ENCODE peak calls at places on chromosomes 4 and X, in six cellular contexts. G, J, K, N, Y and L are unnamed samples.
A peak's percentile ranks its signal among the peaks of the same experiment; 100 is the strongest.

GRCh38 chr4:138182838-138183426 is 59.2 kb downstream of the SLC7A11 start:
- DNase-seq in G (peak; percentile 75), J (no peak), K (peak; percentile 23), N (no peak), Y (peak; percentile 60), L (peak; percentile 43)

GRCh38 chr4:2066571-2067445 is 7.7 kb downstream of the NAT8L start:
- DNase-seq in G (no peak), J (peak; percentile 17), K (no peak), N (no peak), Y (no peak), L (no peak)

GRCh38 chr4:66330125-66330524 is 659.8 kb upstream of the EPHA5 start:
- DNase-seq in G (peak; percentile 24), J (no peak), K (no peak), N (no peak), Y (no peak), L (no peak)

GRCh38 chr4:78069859-78070258 is 12.7 kb downstream of the FRAS1 start:
- DNase-seq in G (no peak), J (no peak), K (no peak), N (no peak), Y (no peak), L (no peak)

GRCh38 chr4:106986486-106986885 is 49.6 kb downstream of the DKK2 start:
- DNase-seq in G (peak; percentile 13), J (no peak), K (no peak), N (no peak), Y (peak; percentile 39), L (peak; percentile 4)

GRCh38 chr4:182724414-182724813 is 192.8 kb downstream of the DCTD start:
- DNase-seq in G (no peak), J (no peak), K (peak; percentile 49), N (no peak), Y (no peak), L (peak; percentile 62)

GRCh38 chr4:154877110-154877760 is 96.2 kb downstream of the RBM46 start:
- DNase-seq in G (no peak), J (no peak), K (no peak), N (no peak), Y (peak; percentile 16), L (peak; percentile 37)

GRCh38 chr4:181761130-181761529 is 482.1 kb upstream of the TENM3 start:
- DNase-seq in G (peak; percentile 15), J (no peak), K (no peak), N (no peak), Y (peak; percentile 90), L (no peak)

GRCh38 chr4:31108762-31109161 is 388.6 kb downstream of the PCDH7 start:
- DNase-seq in G (no peak), J (no peak), K (no peak), N (no peak), Y (no peak), L (no peak)

GRCh38 chrX:39605183-39605582 is 492.6 kb downstream of the BCOR start:
- DNase-seq in G (no peak), J (no peak), K (no peak), N (no peak), Y (no peak), L (no peak)

GRCh38 chr4:85499573-85499972 is 24.6 kb downstream of the ARHGAP24 start:
- DNase-seq in G (no peak), J (no peak), K (no peak), N (no peak), Y (no peak), L (no peak)

GRCh38 chrX:32483534-32484136 is 727.7 kb downstream of the DMD start:
- DNase-seq in G (no peak), J (no peak), K (peak; percentile 0), N (no peak), Y (no peak), L (peak; percentile 0)
- TF ChIP-seq CTCF in G (no peak), J (peak; percentile 51), K (no peak), N (no peak), Y (peak; percentile 24), L (peak; percentile 44)

DNA sequence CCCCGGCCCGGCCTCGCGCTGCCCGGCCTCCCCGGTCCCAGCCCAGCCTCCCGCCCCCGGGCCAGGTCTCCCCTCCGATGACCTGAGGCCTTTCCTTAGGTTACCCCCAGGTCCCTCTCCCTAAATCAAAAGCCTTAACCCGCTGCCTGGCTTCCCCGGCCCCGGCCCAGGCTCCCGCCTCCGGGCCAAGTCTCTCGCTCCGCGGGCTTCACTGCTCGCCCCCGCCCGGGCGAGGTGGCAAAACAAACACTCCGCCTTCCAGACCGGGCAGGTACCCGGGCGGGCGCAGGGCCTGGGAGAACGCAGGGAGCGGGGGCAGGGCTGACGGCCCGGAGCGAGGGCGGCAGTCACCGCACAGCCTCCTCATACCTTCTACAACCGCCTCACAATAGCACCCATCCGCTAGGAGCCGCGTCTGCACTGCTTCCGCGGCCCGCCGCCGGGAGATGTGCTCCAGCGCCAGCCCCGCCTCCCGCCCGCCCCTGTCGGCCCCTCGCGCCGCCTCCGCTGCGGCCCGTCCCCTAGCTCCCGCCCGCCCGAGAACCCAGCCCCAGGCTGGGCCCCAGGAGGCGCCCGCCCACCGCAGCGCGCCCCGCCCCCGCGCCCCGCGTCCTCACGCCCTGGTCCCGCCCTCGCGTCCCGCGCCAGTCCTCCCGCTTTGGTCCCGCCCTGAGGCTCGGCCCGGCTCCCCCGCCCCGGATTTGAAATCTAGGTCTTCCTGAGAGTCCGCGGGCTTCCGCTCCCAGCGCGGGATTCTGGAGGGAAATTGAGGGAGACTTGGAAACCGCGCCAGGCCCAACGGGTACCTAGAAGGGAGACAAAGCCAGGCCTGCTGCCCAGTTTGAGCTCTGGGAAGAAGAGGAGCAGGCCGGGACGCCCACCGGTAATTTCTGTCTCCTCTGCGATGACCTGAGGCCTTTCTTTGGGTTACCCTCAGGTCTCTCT is at the start of the genes CASP3 and PRIMPOL:
- DNase-seq in G (peak; percentile 80), J (peak; percentile 94), K (peak; percentile 84), N (peak; percentile 98), Y (peak; percentile 91), L (peak; percentile 85)
- TF ChIP-seq CTCF in G (peak; percentile 8), J (no peak), K (peak; percentile 9), N (no peak), Y (peak; percentile 35), L (peak; percentile 71)

DNA sequence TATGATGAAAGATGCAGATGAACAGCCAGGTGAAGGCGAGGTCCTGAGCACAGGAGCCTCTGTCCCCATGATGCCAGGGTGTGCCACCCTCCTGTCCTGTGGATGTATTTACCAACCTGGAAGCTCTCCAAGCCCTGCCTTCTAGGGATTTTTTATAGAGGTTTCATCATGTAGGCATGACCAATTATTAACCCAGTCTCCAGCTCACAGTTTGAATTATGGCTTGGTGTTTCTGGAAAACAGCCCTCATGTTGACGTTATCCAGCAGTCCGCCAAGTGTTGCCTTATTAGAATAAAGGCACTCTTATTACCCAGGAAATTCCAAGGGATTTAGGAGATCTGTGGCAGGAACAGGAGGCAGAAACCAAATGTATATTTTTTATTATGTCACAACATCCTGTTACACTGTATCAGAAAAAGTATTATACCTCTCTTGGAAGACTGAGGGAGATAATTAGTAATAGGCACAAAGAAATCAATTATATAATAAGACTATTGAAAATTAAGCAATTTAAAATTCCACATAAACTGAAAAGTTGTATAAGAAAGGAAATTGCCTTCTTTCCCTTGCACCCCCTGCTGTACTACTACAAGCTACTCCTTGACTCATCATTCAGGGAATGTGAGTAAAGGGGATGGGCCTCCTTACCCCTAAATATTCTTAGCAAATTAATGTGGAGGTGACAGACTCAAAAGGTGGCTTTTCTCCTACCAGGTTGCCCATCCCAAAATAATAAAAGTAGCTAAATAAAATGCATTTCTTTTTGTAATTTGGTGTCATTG is 129.6 kb downstream of the ZNF330 start:
- DNase-seq in G (peak; percentile 92), J (no peak), K (peak; percentile 42), N (peak; percentile 87), Y (peak; percentile 16), L (peak; percentile 55)
- TF ChIP-seq CTCF in G (no peak), J (no peak), K (no peak), N (no peak), Y (no peak), L (no peak)

DNA sequence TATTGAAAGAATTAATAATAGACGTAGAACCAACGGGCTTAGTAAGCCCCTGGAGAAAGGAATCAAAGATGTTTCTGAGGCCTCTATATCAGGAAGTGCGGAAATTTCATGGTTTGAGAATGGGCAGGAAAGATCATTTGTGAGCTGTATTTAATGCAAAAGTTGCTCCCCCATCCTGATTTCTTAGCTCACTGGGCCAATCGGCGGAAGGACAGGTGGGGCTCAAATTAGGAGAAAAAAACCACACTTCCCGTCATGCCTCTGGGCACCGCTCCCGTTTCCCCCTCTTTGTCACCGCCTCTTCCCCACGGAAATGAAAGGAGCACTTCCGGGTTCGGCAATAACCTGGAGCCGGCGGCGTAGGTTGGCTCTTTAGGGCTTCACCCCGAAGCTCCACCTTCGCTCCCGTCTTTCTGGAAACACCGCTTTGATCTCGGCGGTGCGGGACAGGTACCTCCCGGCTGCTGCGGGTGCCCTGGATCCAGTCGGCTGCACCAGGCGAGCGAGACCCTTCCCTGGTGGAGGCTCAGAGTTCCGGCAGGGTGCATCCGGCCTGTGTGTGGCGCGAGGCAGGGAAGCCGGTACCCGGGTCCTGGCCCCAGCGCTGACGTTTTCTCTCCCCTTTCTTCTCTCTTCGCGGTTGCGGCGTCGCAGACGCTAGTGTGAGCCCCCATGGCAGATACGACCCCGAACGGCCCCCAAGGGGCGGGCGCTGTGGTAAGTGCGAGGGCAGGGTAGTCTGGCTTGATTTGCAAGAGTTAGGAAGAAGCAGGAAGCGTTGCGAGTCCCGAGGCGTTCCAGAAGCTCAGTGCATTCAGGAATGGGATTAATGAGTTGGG is at the start of gene TMEM33:
- DNase-seq in G (peak; percentile 70), J (peak; percentile 37), K (peak; percentile 88), N (peak; percentile 89), Y (peak; percentile 73), L (peak; percentile 87)
- TF ChIP-seq CTCF in G (peak; percentile 11), J (no peak), K (no peak), N (no peak), Y (peak; percentile 44), L (peak; percentile 17)

GRCh38 chrX:3711331-3711917 is 2.0 kb downstream of the PRKX start:
- DNase-seq in G (no peak), J (no peak), K (no peak), N (peak; percentile 55), Y (no peak), L (no peak)

GRCh38 chrX:3712080-3712869 is 1.2 kb downstream of the PRKX start:
- DNase-seq in G (peak; percentile 9), J (no peak), K (no peak), N (peak; percentile 40), Y (peak; percentile 5), L (no peak)

DNA sequence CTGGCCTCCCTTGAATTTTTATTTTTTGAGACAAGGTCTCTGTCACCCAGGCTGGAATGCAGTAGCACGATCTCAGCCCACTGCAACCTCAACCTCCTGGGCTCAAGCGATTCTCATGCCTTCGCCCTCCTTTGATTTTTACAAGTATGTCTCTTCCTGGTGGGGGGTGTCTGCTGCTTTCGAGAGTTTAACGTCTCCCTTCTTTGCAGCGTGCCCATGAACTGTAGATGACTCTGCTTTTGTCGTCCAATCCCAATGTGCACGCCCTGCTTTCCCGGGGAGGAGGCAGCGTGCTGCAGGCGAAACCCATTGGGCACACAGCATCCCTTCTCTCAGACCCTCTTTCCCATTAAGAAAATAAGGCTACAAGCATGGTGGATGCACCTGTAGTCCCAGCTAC is 7.0 kb downstream of the PRKX start:
- DNase-seq in G (no peak), J (no peak), K (no peak), N (peak; percentile 55), Y (no peak), L (no peak)
- TF ChIP-seq CTCF in G (no peak), J (no peak), K (no peak), N (no peak), Y (no peak), L (no peak)